ENCODE peak calls at places on chromosome 11, in five cellular contexts. One of them, this sample, is unnamed.

GRCh38 chr11:69002101-69002742 is 10.8 kb downstream of the MRGPRF start:
- ATAC-seq in sciatic nerve: peak; percentile 56
- ATAC-seq in activated naive CD4-positive, alpha-beta T cell treated with anti-CD3 and anti-CD28 coated beads, Interleukin-2, amount 50 U/mL, for 72 hours: no peak
- ATAC-seq in right cardiac atrium: no peak
- ATAC-seq in HCT116: no peak
- ATAC-seq in this sample: no peak

GRCh38 chr11:65931773-65932557 is 12.7 kb downstream of the DRAP1 start:
- ATAC-seq in activated naive CD4-positive, alpha-beta T cell treated with anti-CD3 and anti-CD28 coated beads, Interleukin-2, amount 50 U/mL, for 72 hours: no peak
- ATAC-seq in HCT116: peak; percentile 45
- ATAC-seq in right cardiac atrium: no peak
- ATAC-seq in sciatic nerve: no peak
- ATAC-seq in this sample: no peak

GRCh38 chr11:68724293-68724692 is 27.0 kb downstream of the TESMIN start:
- ATAC-seq in right cardiac atrium: no peak
- ATAC-seq in sciatic nerve: no peak
- ATAC-seq in activated naive CD4-positive, alpha-beta T cell treated with anti-CD3 and anti-CD28 coated beads, Interleukin-2, amount 50 U/mL, for 72 hours: no peak
- ATAC-seq in HCT116: no peak
- ATAC-seq in this sample: no peak

GRCh38 chr11:1870326-1870696 is 17.4 kb downstream of the LSP1 start:
- ATAC-seq in HCT116: no peak
- ATAC-seq in right cardiac atrium: no peak
- ATAC-seq in sciatic nerve: peak; percentile 6
- ATAC-seq in activated naive CD4-positive, alpha-beta T cell treated with anti-CD3 and anti-CD28 coated beads, Interleukin-2, amount 50 U/mL, for 72 hours: no peak
- ATAC-seq in this sample: no peak

GRCh38 chr11:131295986-131296385 is 74.4 kb upstream of the NTM start:
- ATAC-seq in sciatic nerve: no peak
- ATAC-seq in right cardiac atrium: no peak
- ATAC-seq in HCT116: no peak
- ATAC-seq in activated naive CD4-positive, alpha-beta T cell treated with anti-CD3 and anti-CD28 coated beads, Interleukin-2, amount 50 U/mL, for 72 hours: no peak
- ATAC-seq in this sample: no peak

GRCh38 chr11:63951779-63952536 is 13.2 kb downstream of the NAA40 start:
- ATAC-seq in right cardiac atrium: no peak
- ATAC-seq in HCT116: no peak
- ATAC-seq in sciatic nerve: no peak
- ATAC-seq in activated naive CD4-positive, alpha-beta T cell treated with anti-CD3 and anti-CD28 coated beads, Interleukin-2, amount 50 U/mL, for 72 hours: peak; percentile 70
- ATAC-seq in this sample: peak; percentile 70

GRCh38 chr11:9273430-9274336 is 8.5 kb upstream of the DENND5A start:
- ATAC-seq in activated naive CD4-positive, alpha-beta T cell treated with anti-CD3 and anti-CD28 coated beads, Interleukin-2, amount 50 U/mL, for 72 hours: peak; percentile 67
- ATAC-seq in right cardiac atrium: no peak
- ATAC-seq in HCT116: no peak
- ATAC-seq in sciatic nerve: no peak
- ATAC-seq in this sample: no peak

GRCh38 chr11:15649371-15650104 is 534.8 kb downstream of the INSC start:
- ATAC-seq in activated naive CD4-positive, alpha-beta T cell treated with anti-CD3 and anti-CD28 coated beads, Interleukin-2, amount 50 U/mL, for 72 hours: no peak
- ATAC-seq in right cardiac atrium: no peak
- ATAC-seq in HCT116: no peak
- ATAC-seq in sciatic nerve: peak; percentile 36
- ATAC-seq in this sample: no peak

GRCh38 chr11:120229451-120230424 is 10.2 kb upstream of the POU2F3 start:
- ATAC-seq in activated naive CD4-positive, alpha-beta T cell treated with anti-CD3 and anti-CD28 coated beads, Interleukin-2, amount 50 U/mL, for 72 hours: no peak
- ATAC-seq in HCT116: peak; percentile 59
- ATAC-seq in right cardiac atrium: no peak
- ATAC-seq in sciatic nerve: peak; percentile 23
- ATAC-seq in this sample: no peak

GRCh38 chr11:35792148-35792845 is 129.7 kb downstream of the TRIM44 start:
- ATAC-seq in sciatic nerve: no peak
- ATAC-seq in right cardiac atrium: no peak
- ATAC-seq in HCT116: no peak
- ATAC-seq in activated naive CD4-positive, alpha-beta T cell treated with anti-CD3 and anti-CD28 coated beads, Interleukin-2, amount 50 U/mL, for 72 hours: no peak
- ATAC-seq in this sample: no peak

GRCh38 chr11:88151866-88152265 is 23.4 kb downstream of the RAB38 start:
- ATAC-seq in right cardiac atrium: no peak
- ATAC-seq in activated naive CD4-positive, alpha-beta T cell treated with anti-CD3 and anti-CD28 coated beads, Interleukin-2, amount 50 U/mL, for 72 hours: no peak
- ATAC-seq in sciatic nerve: no peak
- ATAC-seq in HCT116: no peak
- ATAC-seq in this sample: no peak

GRCh38 chr11:46264976-46265375 is 12.5 kb upstream of the CREB3L1 start:
- ATAC-seq in sciatic nerve: no peak
- ATAC-seq in activated naive CD4-positive, alpha-beta T cell treated with anti-CD3 and anti-CD28 coated beads, Interleukin-2, amount 50 U/mL, for 72 hours: no peak
- ATAC-seq in right cardiac atrium: no peak
- ATAC-seq in HCT116: no peak
- ATAC-seq in this sample: no peak

GRCh38 chr11:118060879-118061278 is 16.0 kb upstream of the TMPRSS4 start:
- ATAC-seq in activated naive CD4-positive, alpha-beta T cell treated with anti-CD3 and anti-CD28 coated beads, Interleukin-2, amount 50 U/mL, for 72 hours: no peak
- ATAC-seq in HCT116: peak; percentile 47
- ATAC-seq in right cardiac atrium: peak; percentile 73
- ATAC-seq in sciatic nerve: peak; percentile 52
- ATAC-seq in this sample: peak; percentile 57

GRCh38 chr11:69787457-69787856 is 12.3 kb upstream of the FGF4 start:
- ATAC-seq in activated naive CD4-positive, alpha-beta T cell treated with anti-CD3 and anti-CD28 coated beads, Interleukin-2, amount 50 U/mL, for 72 hours: no peak
- ATAC-seq in right cardiac atrium: no peak
- ATAC-seq in sciatic nerve: no peak
- ATAC-seq in HCT116: no peak
- ATAC-seq in this sample: no peak

GRCh38 chr11:8023831-8024555 is 36.9 kb downstream of the EIF3F start:
- ATAC-seq in activated naive CD4-positive, alpha-beta T cell treated with anti-CD3 and anti-CD28 coated beads, Interleukin-2, amount 50 U/mL, for 72 hours: no peak
- ATAC-seq in right cardiac atrium: no peak
- ATAC-seq in HCT116: no peak
- ATAC-seq in sciatic nerve: no peak
- ATAC-seq in this sample: no peak

GRCh38 chr11:126764221-126764620 is 236.3 kb downstream of the KIRREL3 start:
- ATAC-seq in activated naive CD4-positive, alpha-beta T cell treated with anti-CD3 and anti-CD28 coated beads, Interleukin-2, amount 50 U/mL, for 72 hours: no peak
- ATAC-seq in sciatic nerve: no peak
- ATAC-seq in HCT116: no peak
- ATAC-seq in right cardiac atrium: no peak
- ATAC-seq in this sample: no peak

GRCh38 chr11:12900496-12900895 is 108.6 kb upstream of the RASSF10 start:
- ATAC-seq in right cardiac atrium: peak; percentile 72
- ATAC-seq in sciatic nerve: peak; percentile 55
- ATAC-seq in HCT116: no peak
- ATAC-seq in activated naive CD4-positive, alpha-beta T cell treated with anti-CD3 and anti-CD28 coated beads, Interleukin-2, amount 50 U/mL, for 72 hours: no peak
- ATAC-seq in this sample: peak; percentile 27

GRCh38 chr11:85935751-85936150 is 80.6 kb downstream of the CCDC83 start:
- ATAC-seq in activated naive CD4-positive, alpha-beta T cell treated with anti-CD3 and anti-CD28 coated beads, Interleukin-2, amount 50 U/mL, for 72 hours: no peak
- ATAC-seq in sciatic nerve: peak; percentile 13
- ATAC-seq in HCT116: no peak
- ATAC-seq in right cardiac atrium: peak; percentile 40
- ATAC-seq in this sample: peak; percentile 8

GRCh38 chr11:46382644-46383403 is 1.4 kb downstream of the MDK start:
- ATAC-seq in right cardiac atrium: no peak
- ATAC-seq in activated naive CD4-positive, alpha-beta T cell treated with anti-CD3 and anti-CD28 coated beads, Interleukin-2, amount 50 U/mL, for 72 hours: no peak
- ATAC-seq in sciatic nerve: no peak
- ATAC-seq in HCT116: peak; percentile 33
- ATAC-seq in this sample: no peak

GRCh38 chr11:102139081-102139498 is 28.8 kb downstream of the YAP1 start:
- ATAC-seq in right cardiac atrium: peak; percentile 74
- ATAC-seq in sciatic nerve: peak; percentile 59
- ATAC-seq in HCT116: no peak
- ATAC-seq in activated naive CD4-positive, alpha-beta T cell treated with anti-CD3 and anti-CD28 coated beads, Interleukin-2, amount 50 U/mL, for 72 hours: no peak
- ATAC-seq in this sample: peak; percentile 84

GRCh38 chr11:12143461-12144258 is 33.3 kb downstream of the MICAL2 start:
- ATAC-seq in HCT116: no peak
- ATAC-seq in sciatic nerve: peak; percentile 38
- ATAC-seq in right cardiac atrium: no peak
- ATAC-seq in activated naive CD4-positive, alpha-beta T cell treated with anti-CD3 and anti-CD28 coated beads, Interleukin-2, amount 50 U/mL, for 72 hours: no peak
- ATAC-seq in this sample: no peak

GRCh38 chr11:93905384-93905783 is 55.0 kb upstream of the VSTM5 start:
- ATAC-seq in HCT116: no peak
- ATAC-seq in sciatic nerve: no peak
- ATAC-seq in right cardiac atrium: no peak
- ATAC-seq in activated naive CD4-positive, alpha-beta T cell treated with anti-CD3 and anti-CD28 coated beads, Interleukin-2, amount 50 U/mL, for 72 hours: no peak
- ATAC-seq in this sample: no peak

GRCh38 chr11:16043617-16044016 is 312.7 kb downstream of the SOX6 start:
- ATAC-seq in activated naive CD4-positive, alpha-beta T cell treated with anti-CD3 and anti-CD28 coated beads, Interleukin-2, amount 50 U/mL, for 72 hours: no peak
- ATAC-seq in sciatic nerve: no peak
- ATAC-seq in HCT116: no peak
- ATAC-seq in right cardiac atrium: peak; percentile 68
- ATAC-seq in this sample: no peak

GRCh38 chr11:108286369-108286768 is 63.5 kb downstream of the ATM start:
- ATAC-seq in sciatic nerve: no peak
- ATAC-seq in HCT116: no peak
- ATAC-seq in activated naive CD4-positive, alpha-beta T cell treated with anti-CD3 and anti-CD28 coated beads, Interleukin-2, amount 50 U/mL, for 72 hours: peak; percentile 98
- ATAC-seq in right cardiac atrium: no peak
- ATAC-seq in this sample: no peak

GRCh38 chr11:20000022-20000392 is 160.3 kb downstream of the DBX1 start:
- ATAC-seq in HCT116: no peak
- ATAC-seq in sciatic nerve: no peak
- ATAC-seq in right cardiac atrium: no peak
- ATAC-seq in activated naive CD4-positive, alpha-beta T cell treated with anti-CD3 and anti-CD28 coated beads, Interleukin-2, amount 50 U/mL, for 72 hours: no peak
- ATAC-seq in this sample: no peak

GRCh38 chr11:114098927-114099326 is 39.4 kb downstream of the ZBTB16 start:
- ATAC-seq in right cardiac atrium: no peak
- ATAC-seq in activated naive CD4-positive, alpha-beta T cell treated with anti-CD3 and anti-CD28 coated beads, Interleukin-2, amount 50 U/mL, for 72 hours: no peak
- ATAC-seq in HCT116: no peak
- ATAC-seq in sciatic nerve: no peak
- ATAC-seq in this sample: no peak

GRCh38 chr11:102306817-102307814 is 10.2 kb upstream of the BIRC3 start:
- ATAC-seq in sciatic nerve: peak; percentile 60
- ATAC-seq in HCT116: no peak
- ATAC-seq in activated naive CD4-positive, alpha-beta T cell treated with anti-CD3 and anti-CD28 coated beads, Interleukin-2, amount 50 U/mL, for 72 hours: peak; percentile 66
- ATAC-seq in right cardiac atrium: peak; percentile 22
- ATAC-seq in this sample: no peak

GRCh38 chr11:47595029-47595428 is 818 bp upstream of the C1QTNF4 start:
- ATAC-seq in sciatic nerve: peak; percentile 4
- ATAC-seq in HCT116: peak; percentile 22
- ATAC-seq in right cardiac atrium: peak; percentile 78
- ATAC-seq in activated naive CD4-positive, alpha-beta T cell treated with anti-CD3 and anti-CD28 coated beads, Interleukin-2, amount 50 U/mL, for 72 hours: no peak
- ATAC-seq in this sample: no peak

GRCh38 chr11:64041846-64042245 is 6.1 kb downstream of the FLRT1 start:
- ATAC-seq in right cardiac atrium: no peak
- ATAC-seq in activated naive CD4-positive, alpha-beta T cell treated with anti-CD3 and anti-CD28 coated beads, Interleukin-2, amount 50 U/mL, for 72 hours: no peak
- ATAC-seq in sciatic nerve: no peak
- ATAC-seq in HCT116: no peak
- ATAC-seq in this sample: no peak

GRCh38 chr11:74957937-74958629 is 9.0 kb downstream of the SPCS2 start:
- ATAC-seq in right cardiac atrium: no peak
- ATAC-seq in activated naive CD4-positive, alpha-beta T cell treated with anti-CD3 and anti-CD28 coated beads, Interleukin-2, amount 50 U/mL, for 72 hours: no peak
- ATAC-seq in sciatic nerve: no peak
- ATAC-seq in HCT116: no peak
- ATAC-seq in this sample: no peak

GRCh38 chr11:115996808-115997188 is 492.6 kb upstream of the CADM1 start:
- ATAC-seq in sciatic nerve: peak; percentile 48
- ATAC-seq in HCT116: no peak
- ATAC-seq in activated naive CD4-positive, alpha-beta T cell treated with anti-CD3 and anti-CD28 coated beads, Interleukin-2, amount 50 U/mL, for 72 hours: no peak
- ATAC-seq in right cardiac atrium: no peak
- ATAC-seq in this sample: no peak

GRCh38 chr11:15073361-15074205 is at the start of gene CALCB:
- ATAC-seq in activated naive CD4-positive, alpha-beta T cell treated with anti-CD3 and anti-CD28 coated beads, Interleukin-2, amount 50 U/mL, for 72 hours: peak; percentile 25
- ATAC-seq in HCT116: no peak
- ATAC-seq in right cardiac atrium: peak; percentile 52
- ATAC-seq in sciatic nerve: peak; percentile 30
- ATAC-seq in this sample: no peak